ENCODE peak calls at places on chromosomes 5 and 9, in five cellular contexts. M, U, I, O and V are unnamed samples.

GRCh38 chr9:128414461-128414860 is 6.2 kb upstream of the CERCAM start:
- DNase-seq in M (no peak), U (no peak), I (no peak), O (no peak), V (no peak)

GRCh38 chr5:74587895-74588294 is 52.6 kb downstream of the ENC1 start:
- DNase-seq in I (no peak), U (no peak), M (no peak), O (no peak), V (no peak)

GRCh38 chr5:1965860-1966396 is 83.2 kb upstream of the IRX4 start:
- DNase-seq in I (no peak), U (no peak), M (peak; percentile 14), O (no peak), V (no peak)

GRCh38 chr5:151742870-151743294 is 15.5 kb downstream of the ATOX1 start:
- DNase-seq in U (peak; percentile 81), O (no peak), I (peak; percentile 21), M (peak; percentile 42), V (no peak)

GRCh38 chr5:8944005-8944404 is 601.9 kb downstream of the SEMA5A start:
- DNase-seq in U (peak; percentile 51), O (no peak), I (no peak), M (no peak), V (no peak)

GRCh38 chr5:124906339-124907097 is 160.1 kb upstream of the ZNF608 start:
- DNase-seq in O (no peak), M (peak; percentile 67), U (peak; percentile 40), I (no peak), V (no peak)

GRCh38 chr9:13841801-13842462 is 472.0 kb downstream of the NFIB start:
- DNase-seq in M (no peak), U (no peak), I (no peak), O (no peak), V (no peak)

GRCh38 chr9:22682536-22683392 is 236.1 kb downstream of the DMRTA1 start:
- DNase-seq in O (no peak), U (peak; percentile 67), M (no peak), I (no peak), V (no peak)

GRCh38 chr5:177520271-177520670 is 3.5 kb upstream of the DDX41 start:
- DNase-seq in I (no peak), O (no peak), M (no peak), U (no peak), V (peak; percentile 32)